ENCODE peak calls at places on chromosomes 11 and 22, in six cellular contexts. One of them, this sample, is unnamed.
A peak's percentile ranks its signal among the peaks of the same experiment; 100 is the strongest.

GRCh38 chr22:49657974-49658550 is 169.6 kb downstream of the BRD1 start:
- DNase-seq in T-helper 1 cell: no peak
- DNase-seq in uterus: no peak
- DNase-seq in endothelial cell: no peak
- DNase-seq in small intestine: no peak
- DNase-seq in anterior cingulate cortex: no peak
- DNase-seq in this sample: no peak

GRCh38 chr11:43928721-43929120 is 13.7 kb upstream of the C11orf96 start:
- DNase-seq in endothelial cell: no peak
- DNase-seq in T-helper 1 cell: no peak
- DNase-seq in anterior cingulate cortex: no peak
- DNase-seq in uterus: no peak
- DNase-seq in small intestine: no peak
- DNase-seq in this sample: no peak

GRCh38 chr11:123684601-123685000 is 30.2 kb upstream of the SCN3B start:
- DNase-seq in endothelial cell: no peak
- DNase-seq in T-helper 1 cell: no peak
- DNase-seq in uterus: no peak
- DNase-seq in small intestine: no peak
- DNase-seq in anterior cingulate cortex: no peak
- DNase-seq in this sample: no peak

GRCh38 chr22:38707346-38707745 is 1.6 kb downstream of the GTPBP1 start:
- DNase-seq in small intestine: peak; percentile 88
- DNase-seq in anterior cingulate cortex: no peak
- DNase-seq in T-helper 1 cell: no peak
- DNase-seq in uterus: no peak
- DNase-seq in endothelial cell: no peak
- DNase-seq in this sample: no peak

GRCh38 chr11:72005347-72006260 is 6.9 kb downstream of the IL18BP start:
- DNase-seq in anterior cingulate cortex: no peak
- DNase-seq in endothelial cell: no peak
- DNase-seq in T-helper 1 cell: no peak
- DNase-seq in uterus: no peak
- DNase-seq in small intestine: no peak
- DNase-seq in this sample: no peak

GRCh38 chr22:29570456-29570855 is 10.5 kb downstream of the NIPSNAP1 start:
- DNase-seq in endothelial cell: no peak
- DNase-seq in T-helper 1 cell: no peak
- DNase-seq in anterior cingulate cortex: no peak
- DNase-seq in small intestine: no peak
- DNase-seq in uterus: no peak
- DNase-seq in this sample: no peak

GRCh38 chr11:11553595-11553994 is 68.2 kb downstream of the GALNT18 start:
- DNase-seq in uterus: no peak
- DNase-seq in T-helper 1 cell: no peak
- DNase-seq in small intestine: no peak
- DNase-seq in anterior cingulate cortex: no peak
- DNase-seq in endothelial cell: no peak
- DNase-seq in this sample: no peak

GRCh38 chr11:15816270-15816871 is 540.0 kb downstream of the SOX6 start:
- DNase-seq in uterus: no peak
- DNase-seq in small intestine: peak; percentile 44
- DNase-seq in endothelial cell: no peak
- DNase-seq in T-helper 1 cell: no peak
- DNase-seq in anterior cingulate cortex: no peak
- DNase-seq in this sample: no peak

GRCh38 chr22:32896951-32897350 is 95.4 kb downstream of the TIMP3 start:
- DNase-seq in uterus: no peak
- DNase-seq in small intestine: peak; percentile 59
- DNase-seq in anterior cingulate cortex: no peak
- DNase-seq in T-helper 1 cell: no peak
- DNase-seq in endothelial cell: no peak
- DNase-seq in this sample: no peak

GRCh38 chr11:93791493-93791892 is 7.4 kb downstream of the MED17 start:
- DNase-seq in small intestine: no peak
- DNase-seq in T-helper 1 cell: no peak
- DNase-seq in endothelial cell: no peak
- DNase-seq in anterior cingulate cortex: no peak
- DNase-seq in uterus: no peak
- DNase-seq in this sample: no peak

GRCh38 chr11:942853-943252 is 17.2 kb downstream of the AP2A2 start:
- DNase-seq in uterus: no peak
- DNase-seq in T-helper 1 cell: no peak
- DNase-seq in small intestine: peak; percentile 42
- DNase-seq in endothelial cell: no peak
- DNase-seq in anterior cingulate cortex: no peak
- DNase-seq in this sample: peak; percentile 34

GRCh38 chr11:134592391-134592990 is 180.4 kb upstream of the B3GAT1 start:
- DNase-seq in anterior cingulate cortex: no peak
- DNase-seq in T-helper 1 cell: no peak
- DNase-seq in uterus: no peak
- DNase-seq in small intestine: peak; percentile 61
- DNase-seq in endothelial cell: peak; percentile 83
- DNase-seq in this sample: no peak

GRCh38 chr22:36724836-36725235 is 21.3 kb upstream of the CACNG2 start:
- DNase-seq in small intestine: no peak
- DNase-seq in endothelial cell: no peak
- DNase-seq in anterior cingulate cortex: no peak
- DNase-seq in T-helper 1 cell: no peak
- DNase-seq in uterus: no peak
- DNase-seq in this sample: no peak

GRCh38 chr22:26597026-26597425 is 7.1 kb upstream of the TPST2 start:
- DNase-seq in endothelial cell: no peak
- DNase-seq in anterior cingulate cortex: no peak
- DNase-seq in small intestine: no peak
- DNase-seq in T-helper 1 cell: no peak
- DNase-seq in uterus: no peak
- DNase-seq in this sample: no peak

GRCh38 chr11:126061707-126062678 is 673 bp downstream of the CDON start:
- DNase-seq in uterus: peak; percentile 64
- DNase-seq in T-helper 1 cell: peak; percentile 14
- DNase-seq in small intestine: peak; percentile 43
- DNase-seq in endothelial cell: peak; percentile 53
- DNase-seq in anterior cingulate cortex: no peak
- DNase-seq in this sample: peak; percentile 11

GRCh38 chr11:697028-697491 is 1.4 kb downstream of the TMEM80 start:
- DNase-seq in anterior cingulate cortex: no peak
- DNase-seq in endothelial cell: no peak
- DNase-seq in uterus: peak; percentile 42
- DNase-seq in T-helper 1 cell: no peak
- DNase-seq in small intestine: no peak
- DNase-seq in this sample: no peak

GRCh38 chr22:47534150-47535133 is 772.0 kb downstream of the TBC1D22A start:
- DNase-seq in anterior cingulate cortex: peak; percentile 16
- DNase-seq in T-helper 1 cell: no peak
- DNase-seq in endothelial cell: no peak
- DNase-seq in uterus: no peak
- DNase-seq in small intestine: no peak
- DNase-seq in this sample: no peak